ENCODE peak calls at places on chromosome 4, in five cellular contexts. R is suprapubic skin, K is ovary, S is heart left ventricle, A is lung. D is an unnamed sample. For H3K4me1, the result is how much of the 10 kb centered on the place peaks cover.

GRCh38 chr4:56530269-56531148 is 24.9 kb downstream of the ARL9 start:
- DNase-seq in R (peak), K (peak), S (peak), A (peak), D (peak)

GRCh38 chr4:77052352-77052751 is 23.4 kb downstream of the CCNI start:
- DNase-seq in R (no peak), K (peak), S (peak), A (peak), D (peak)

GRCh38 chr4:48254381-48255072 is 15.1 kb downstream of the TEC start:
- DNase-seq in R (no peak), K (no peak), S (peak), A (peak), D (no peak)

GRCh38 chr4:124727331-124727730 is 14.8 kb upstream of the ANKRD50 start:
- DNase-seq in R (no peak), K (no peak), S (no peak), A (no peak), D (no peak)

GRCh38 chr4:76897522-76898384 is at the start of gene SOWAHB:
- DNase-seq in R (peak), K (no peak), S (no peak), A (peak), D (peak)

GRCh38 chr4:16496501-16496900 is 270.2 kb upstream of the TAPT1 start:
- DNase-seq in R (no peak), K (no peak), S (no peak), A (no peak), D (no peak)

GRCh38 chr4:80393246-80393969 is 57.9 kb downstream of the CFAP299 start:
- DNase-seq in R (no peak), K (no peak), S (no peak), A (no peak), D (no peak)

GRCh38 chr4:150782921-150783320 is 201.0 kb downstream of the MAB21L2 start:
- DNase-seq in R (no peak), K (no peak), S (no peak), A (no peak), D (no peak)

GRCh38 chr4:151664289-151664688 is 96.5 kb downstream of the GATB start:
- DNase-seq in R (no peak), K (no peak), S (no peak), A (no peak), D (no peak)

GRCh38 chr4:89838005-89838404 is 1.0 kb upstream of the SNCA start:
- DNase-seq in R (no peak), K (no peak), S (no peak), A (no peak), D (no peak)

GRCh38 chr4:14868426-14868825 is 133.9 kb upstream of the CPEB2 start:
- DNase-seq in R (no peak), K (no peak), S (no peak), A (no peak), D (no peak)

GRCh38 chr4:185212566-185212965 is 3.2 kb downstream of the SNX25 start:
- DNase-seq in R (no peak), K (no peak), S (no peak), A (no peak), D (no peak)

GRCh38 chr4:120718979-120719566 is 203.5 kb downstream of the PRDM5 start:
- DNase-seq in R (no peak), K (peak), S (peak), A (no peak), D (no peak)

GRCh38 chr4:2301221-2301642 is 39.3 kb upstream of the MXD4 start:
- DNase-seq in R (no peak), K (no peak), S (no peak), A (no peak), D (no peak)

GRCh38 chr4:76306882-76307669 is 543 bp downstream of the STBD1 start:
- DNase-seq in R (no peak), K (peak), S (peak), A (peak), D (peak)

GRCh38 chr4:94640151-94640550 is 117.6 kb upstream of the BMPR1B start:
- DNase-seq in R (no peak), K (no peak), S (peak), A (no peak), D (no peak)

GRCh38 chr4:123877561-123877960 is 481.0 kb downstream of the SPRY1 start:
- DNase-seq in R (no peak), K (no peak), S (no peak), A (no peak), D (no peak)

GRCh38 chr4:4659871-4660651 is 118.2 kb upstream of the STX18 start:
- DNase-seq in R (no peak), K (no peak), S (no peak), A (no peak), D (peak)

GRCh38 chr4:120056249-120056648 is 10.4 kb downstream of the MAD2L1 start:
- DNase-seq in R (no peak), K (no peak), S (no peak), A (no peak), D (no peak)

GRCh38 chr4:27861381-27861787 is 1000.7 kb downstream of the STIM2 start:
- DNase-seq in R (no peak), K (no peak), S (no peak), A (no peak), D (no peak)

GRCh38 chr4:76943129-76943620 is 6.4 kb upstream of the SEPTIN11 start:
- DNase-seq in R (no peak), K (no peak), S (no peak), A (no peak), D (no peak)

GRCh38 chr4:120865985-120866384 is 56.5 kb downstream of the PRDM5 start:
- DNase-seq in R (no peak), K (no peak), S (no peak), A (no peak), D (no peak)

GRCh38 chr4:3322059-3322550 is 29.3 kb downstream of the RGS12 start:
- DNase-seq in R (peak), K (peak), S (no peak), A (no peak), D (peak)

GRCh38 chr4:80192937-80193336 is 4.4 kb upstream of the PRDM8 start:
- DNase-seq in R (no peak), K (no peak), S (no peak), A (no peak), D (no peak)

GRCh38 chr4:121380448-121381147 is at the start of gene QRFPR:
- DNase-seq in R (no peak), K (no peak), S (peak), A (no peak), D (no peak)

GRCh38 chr4:151882072-151882803 is 121.4 kb upstream of the GATB start:
- DNase-seq in R (no peak), K (no peak), S (no peak), A (no peak), D (no peak)

GRCh38 chr4:90982787-90983186 is 855.6 kb downstream of the CCSER1 start:
- DNase-seq in R (no peak), K (no peak), S (no peak), A (no peak), D (no peak)

GRCh38 chr4:61426229-61426628 is 226.1 kb downstream of the ADGRL3 start:
- DNase-seq in R (no peak), K (no peak), S (no peak), A (no peak), D (no peak)

GRCh38 chr4:68375667-68376559 is 26.0 kb upstream of the YTHDC1 start:
- DNase-seq in R (no peak), K (peak), S (no peak), A (peak), D (no peak)

GRCh38 chr4:86942185-86942666 is 7.4 kb downstream of the AFF1 start:
- DNase-seq in R (no peak), K (no peak), S (no peak), A (no peak), D (no peak)

GRCh38 chr4:86940920-86941460 is 6.2 kb downstream of the AFF1 start:
- DNase-seq in R (no peak), K (no peak), S (no peak), A (no peak), D (no peak)

GRCh38 chr4:86939123-86939522 is 4.3 kb downstream of the AFF1 start:
- DNase-seq in R (no peak), K (no peak), S (no peak), A (no peak), D (no peak)

GRCh38 chr4:86939737-86940141 is 4.9 kb downstream of the AFF1 start:
- DNase-seq in R (no peak), K (no peak), S (no peak), A (no peak), D (no peak)

GRCh38 chr4:86940176-86940575 is 5.4 kb downstream of the AFF1 start:
- DNase-seq in R (no peak), K (no peak), S (no peak), A (no peak), D (no peak)
- H3K4me1 ChIP-seq in R (half or more), K (under half), S (under half), A (under half), D (under half)

GRCh38 chr4:102105983-102106382 is 239.3 kb downstream of the SLC39A8 start:
- DNase-seq in R (no peak), K (no peak), S (no peak), A (no peak), D (no peak)
- H3K4me1 ChIP-seq in R (under half), K (under half), S (under half), A (under half), D (under half)

DNA sequence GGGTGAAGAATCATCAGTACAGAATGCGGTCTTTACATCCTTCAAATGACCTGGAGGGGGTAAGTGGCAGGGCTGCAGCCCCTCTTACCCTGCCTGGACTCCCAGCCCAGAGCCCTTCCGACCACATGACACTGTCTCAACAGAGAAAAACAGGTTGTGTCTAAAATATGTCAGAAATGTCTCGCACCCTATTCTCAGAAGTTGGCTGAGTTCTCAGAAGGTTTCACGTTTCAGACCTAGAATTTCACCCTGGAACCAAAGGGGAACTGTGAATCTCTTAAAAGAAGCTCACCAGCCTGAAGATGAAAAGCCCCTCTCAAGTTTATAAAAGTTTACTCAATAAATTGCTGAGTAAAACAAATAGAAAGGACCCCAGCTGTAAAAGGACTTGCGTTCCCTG is 7.0 kb upstream of the CRMP1 start:
- DNase-seq in R (no peak), K (no peak), S (no peak), A (no peak), D (no peak)
- H3K4me1 ChIP-seq in R (under half), K (under half), S (under half), A (under half), D (under half)

GRCh38 chr4:100314057-100314456 is 123.8 kb upstream of the DDIT4L start:
- DNase-seq in R (no peak), K (no peak), S (no peak), A (no peak), D (no peak)

GRCh38 chr4:100306018-100306417 is 115.8 kb upstream of the DDIT4L start:
- DNase-seq in R (no peak), K (no peak), S (no peak), A (no peak), D (no peak)

GRCh38 chr4:100312615-100313355 is 122.5 kb upstream of the DDIT4L start:
- DNase-seq in R (no peak), K (no peak), S (no peak), A (no peak), D (no peak)

DNA sequence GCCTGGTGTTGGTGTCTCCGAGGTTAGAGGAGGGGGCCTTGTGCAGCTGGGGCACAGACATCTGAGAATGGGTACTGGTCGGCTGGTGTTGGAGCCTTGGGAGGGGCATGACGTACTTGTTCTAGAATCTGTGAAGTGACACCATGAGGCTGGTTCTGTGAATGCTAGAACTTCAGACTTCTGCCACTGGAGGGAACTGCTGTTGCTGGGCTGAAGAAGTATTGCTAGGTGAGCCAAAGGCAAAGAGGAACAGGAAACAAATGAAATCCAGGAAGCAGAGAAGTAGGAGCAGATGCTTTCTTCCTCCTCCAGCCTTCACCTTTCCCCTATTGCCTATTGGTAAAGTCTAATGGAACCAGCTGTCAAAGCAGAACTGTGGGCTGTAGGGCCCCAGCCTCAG is 120.9 kb upstream of the DDIT4L start:
- DNase-seq in R (no peak), K (no peak), S (no peak), A (no peak), D (no peak)
- H3K4me1 ChIP-seq in R (under half), K (under half), S (under half), A (under half), D (under half)

GRCh38 chr4:41154001-41154813 is 60.1 kb downstream of the APBB2 start:
- DNase-seq in R (no peak), K (no peak), S (no peak), A (no peak), D (no peak)
- H3K4me1 ChIP-seq in R (under half), K (under half), S (under half), A (under half), D (under half)

GRCh38 chr4:101065346-101065745 is 282.0 kb downstream of the PPP3CA start:
- DNase-seq in R (no peak), K (no peak), S (no peak), A (no peak), D (no peak)
- H3K4me1 ChIP-seq in R (under half), K (under half), S (under half), A (under half), D (under half)

GRCh38 chr4:53055716-53056413 is 193.7 kb downstream of the RASL11B start:
- DNase-seq in R (no peak), K (no peak), S (no peak), A (no peak), D (no peak)

GRCh38 chr4:53049528-53049927 is 187.4 kb downstream of the RASL11B start:
- DNase-seq in R (no peak), K (no peak), S (no peak), A (no peak), D (no peak)

GRCh38 chr4:53044651-53044960 is 182.5 kb downstream of the RASL11B start:
- DNase-seq in R (no peak), K (no peak), S (no peak), A (no peak), D (no peak)

GRCh38 chr4:53055274-53055673 is 193.2 kb downstream of the RASL11B start:
- DNase-seq in R (no peak), K (no peak), S (no peak), A (no peak), D (no peak)

GRCh38 chr4:53050361-53050774 is 188.3 kb downstream of the RASL11B start:
- DNase-seq in R (no peak), K (no peak), S (no peak), A (no peak), D (no peak)
- H3K4me1 ChIP-seq in R (under half), K (under half), S (under half), A (under half), D (under half)